ENCODE peak calls at places on chromosomes 2 and 18, in six cellular contexts. One of them, this sample, is unnamed.

GRCh38 chr2:206982360-206982759 is 43.0 kb downstream of the CPO start:
- DNase-seq in K562: no peak
- DNase-seq in A549: no peak
- DNase-seq in endothelial cell of umbilical vein: no peak
- DNase-seq in WTC11: no peak
- DNase-seq in H1: no peak
- DNase-seq in this sample: no peak

GRCh38 chr2:10057231-10058107 is 14.1 kb downstream of the KLF11 start:
- DNase-seq in WTC11: peak
- DNase-seq in A549: no peak
- DNase-seq in K562: peak
- DNase-seq in H1: peak
- DNase-seq in endothelial cell of umbilical vein: peak
- DNase-seq in this sample: peak

GRCh38 chr2:109195193-109196045 is 66.4 kb downstream of the SH3RF3 start:
- DNase-seq in H1: no peak
- DNase-seq in K562: no peak
- DNase-seq in A549: no peak
- DNase-seq in WTC11: no peak
- DNase-seq in endothelial cell of umbilical vein: no peak
- DNase-seq in this sample: no peak

GRCh38 chr2:174106736-174107135 is 141.6 kb upstream of the SP3 start:
- DNase-seq in H1: no peak
- DNase-seq in WTC11: no peak
- DNase-seq in K562: no peak
- DNase-seq in A549: no peak
- DNase-seq in endothelial cell of umbilical vein: no peak
- DNase-seq in this sample: no peak

GRCh38 chr2:103363639-103364038 is 601.8 kb downstream of the TMEM182 start:
- DNase-seq in WTC11: no peak
- DNase-seq in endothelial cell of umbilical vein: no peak
- DNase-seq in K562: no peak
- DNase-seq in H1: no peak
- DNase-seq in A549: no peak
- DNase-seq in this sample: no peak

GRCh38 chr18:79927597-79928562 is 23.6 kb downstream of the SLC66A2 start:
- DNase-seq in endothelial cell of umbilical vein: no peak
- DNase-seq in H1: peak
- DNase-seq in A549: no peak
- DNase-seq in WTC11: peak
- DNase-seq in K562: no peak
- DNase-seq in this sample: no peak

GRCh38 chr2:50547521-50547920 is 484.4 kb downstream of the NRXN1 start:
- DNase-seq in A549: no peak
- DNase-seq in H1: no peak
- DNase-seq in WTC11: no peak
- DNase-seq in K562: no peak
- DNase-seq in endothelial cell of umbilical vein: no peak
- DNase-seq in this sample: no peak

GRCh38 chr18:28002841-28003240 is 174.1 kb downstream of the CDH2 start:
- DNase-seq in endothelial cell of umbilical vein: no peak
- DNase-seq in H1: no peak
- DNase-seq in K562: no peak
- DNase-seq in A549: no peak
- DNase-seq in WTC11: no peak
- DNase-seq in this sample: no peak

GRCh38 chr2:169968767-169969166 is 141.5 kb downstream of the UBR3 start:
- DNase-seq in A549: no peak
- DNase-seq in WTC11: no peak
- DNase-seq in K562: no peak
- DNase-seq in endothelial cell of umbilical vein: peak
- DNase-seq in H1: no peak
- DNase-seq in this sample: no peak

GRCh38 chr2:37425408-37425807 is 81.0 kb downstream of the QPCT start:
- DNase-seq in endothelial cell of umbilical vein: no peak
- DNase-seq in WTC11: no peak
- DNase-seq in K562: no peak
- DNase-seq in H1: no peak
- DNase-seq in A549: no peak
- DNase-seq in this sample: no peak

GRCh38 chr2:98293931-98294687 is 52.1 kb upstream of the CNGA3 start:
- DNase-seq in endothelial cell of umbilical vein: peak
- DNase-seq in K562: no peak
- DNase-seq in A549: no peak
- DNase-seq in WTC11: no peak
- DNase-seq in H1: no peak
- DNase-seq in this sample: no peak

GRCh38 chr2:156602552-156602933 is 166.4 kb downstream of the GPD2 start:
- DNase-seq in WTC11: no peak
- DNase-seq in K562: no peak
- DNase-seq in H1: no peak
- DNase-seq in endothelial cell of umbilical vein: no peak
- DNase-seq in A549: no peak
- DNase-seq in this sample: no peak

GRCh38 chr2:156598563-156598962 is 162.4 kb downstream of the GPD2 start:
- DNase-seq in H1: no peak
- DNase-seq in WTC11: no peak
- DNase-seq in K562: no peak
- DNase-seq in A549: no peak
- DNase-seq in endothelial cell of umbilical vein: no peak
- DNase-seq in this sample: no peak

DNA sequence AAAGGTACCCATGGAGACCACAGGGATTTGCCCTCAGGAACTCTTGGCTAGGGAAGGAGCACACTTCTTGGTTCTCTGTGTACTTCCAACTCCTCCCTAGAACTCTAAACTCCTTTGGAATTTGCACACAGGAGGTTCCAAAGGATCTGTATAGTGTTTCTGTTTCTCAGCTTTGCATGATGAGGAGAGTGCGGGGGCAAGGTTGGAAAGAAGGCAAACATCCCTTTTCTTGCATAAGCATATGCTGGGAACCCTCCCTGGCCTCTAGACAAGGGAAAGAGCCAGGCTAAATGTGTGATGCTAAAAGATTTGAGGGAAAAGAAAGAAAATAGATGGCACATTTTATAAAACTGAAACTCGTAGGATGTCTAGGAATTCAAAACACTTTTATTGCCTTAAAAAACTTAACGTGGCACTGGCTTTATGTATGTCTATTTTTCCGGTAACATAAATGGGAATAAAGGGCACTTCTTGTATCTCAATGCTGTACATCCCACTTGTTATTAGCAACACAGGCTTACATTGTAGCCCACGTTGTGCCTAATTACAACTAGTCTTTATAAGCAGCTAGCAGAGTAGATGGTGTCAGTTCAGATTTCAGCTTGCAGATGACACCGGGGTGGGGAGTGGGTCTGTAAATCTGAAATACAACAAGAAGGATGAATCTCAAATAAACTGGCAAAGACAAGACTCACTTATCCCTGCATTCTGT is 165.8 kb downstream of the GPD2 start:
- DNase-seq in A549: no peak
- DNase-seq in endothelial cell of umbilical vein: no peak
- DNase-seq in WTC11: no peak
- DNase-seq in H1: no peak
- DNase-seq in K562: no peak
- DNase-seq in this sample: no peak
- TF ChIP-seq JUN in A549: no peak
- TF ChIP-seq JUN in endothelial cell of umbilical vein: no peak
- TF ChIP-seq JUN in WTC11: no peak
- TF ChIP-seq JUN in H1: no peak
- TF ChIP-seq JUN in K562: no peak
- TF ChIP-seq JUN in this sample: no peak

DNA sequence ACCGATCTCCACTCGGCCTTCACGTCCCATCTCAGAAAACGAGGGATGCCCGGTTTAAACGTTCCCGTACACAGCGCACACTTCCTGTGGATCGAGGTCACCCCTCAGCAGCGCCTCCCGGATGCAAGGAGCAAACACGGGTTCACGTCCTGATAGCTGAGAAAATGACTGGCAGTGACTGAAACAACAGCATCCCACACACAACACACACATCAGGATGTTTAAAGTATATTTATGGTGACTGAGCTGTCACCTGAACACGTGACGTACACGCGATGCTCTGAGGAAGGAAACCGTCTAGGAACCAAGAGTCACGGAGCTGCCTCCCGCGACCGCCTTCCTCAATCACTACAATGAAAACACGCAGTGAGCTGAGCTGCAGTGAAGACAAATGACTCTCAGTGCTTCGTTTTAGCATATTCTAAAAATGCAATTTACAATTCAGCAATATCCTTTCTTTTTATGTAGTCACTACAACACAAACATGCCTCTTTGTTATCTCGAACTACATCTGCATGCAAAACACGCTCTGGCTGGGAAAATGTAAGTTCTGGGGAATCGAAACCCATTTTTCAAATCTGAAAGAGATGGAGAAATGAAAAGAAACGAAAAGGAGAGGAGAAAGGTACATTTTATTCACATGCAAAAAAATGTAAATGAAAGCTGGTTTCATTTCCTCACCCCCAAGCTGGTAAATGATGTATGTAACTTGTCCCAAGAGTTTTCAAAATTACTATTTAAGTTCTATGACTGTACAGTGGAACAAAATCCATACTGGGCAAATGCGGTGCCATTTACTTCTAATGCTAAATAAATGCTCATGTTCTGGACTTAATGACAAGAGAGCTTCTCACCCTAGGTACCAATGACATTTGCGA is 19.8 kb downstream of the HDAC4 start:
- DNase-seq in H1: no peak
- DNase-seq in A549: no peak
- DNase-seq in WTC11: no peak
- DNase-seq in K562: no peak
- DNase-seq in endothelial cell of umbilical vein: peak
- DNase-seq in this sample: no peak
- TF ChIP-seq JUN in H1: no peak
- TF ChIP-seq JUN in A549: no peak
- TF ChIP-seq JUN in WTC11: no peak
- TF ChIP-seq JUN in K562: no peak
- TF ChIP-seq JUN in endothelial cell of umbilical vein: peak
- TF ChIP-seq JUN in this sample: no peak

DNA sequence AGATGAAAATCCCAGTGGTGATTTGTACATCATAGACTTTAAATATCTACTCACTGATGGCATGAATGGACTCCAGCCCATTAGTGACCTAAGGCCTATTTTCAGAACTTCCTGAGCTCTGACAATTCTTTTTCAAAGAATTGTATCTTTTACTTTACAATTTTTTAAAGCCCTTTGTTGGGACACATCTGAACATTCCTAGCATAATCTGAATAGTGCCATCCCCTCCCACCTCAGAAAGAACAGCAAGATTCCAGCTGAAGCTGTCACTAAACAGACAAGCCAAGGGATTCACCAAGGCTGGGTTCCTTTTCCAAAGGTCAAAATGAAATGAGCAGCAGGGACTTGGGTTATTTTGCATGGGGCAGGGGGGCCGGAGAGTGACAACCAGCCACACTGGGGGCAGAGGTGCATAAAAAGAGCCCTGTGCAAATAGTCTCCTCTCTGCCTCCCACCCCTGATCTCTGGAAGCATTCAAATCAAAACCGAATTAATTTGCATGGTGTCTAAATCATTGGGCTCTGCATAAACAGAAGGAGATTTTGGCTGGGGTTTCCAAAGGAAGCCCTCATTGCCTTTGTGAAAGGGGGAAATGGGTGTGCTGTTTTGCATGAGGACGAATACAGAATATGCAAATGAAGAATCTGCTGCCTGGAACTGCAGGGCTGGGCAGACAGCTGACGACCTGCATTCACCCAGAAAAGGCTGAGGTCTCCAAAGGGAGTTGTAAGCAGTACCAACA is 17.2 kb downstream of the EPHA4 start:
- DNase-seq in endothelial cell of umbilical vein: no peak
- DNase-seq in A549: no peak
- DNase-seq in K562: no peak
- DNase-seq in H1: no peak
- DNase-seq in WTC11: peak
- DNase-seq in this sample: no peak
- TF ChIP-seq JUN in endothelial cell of umbilical vein: no peak
- TF ChIP-seq JUN in A549: no peak
- TF ChIP-seq JUN in K562: no peak
- TF ChIP-seq JUN in H1: no peak
- TF ChIP-seq JUN in WTC11: no peak
- TF ChIP-seq JUN in this sample: no peak

DNA sequence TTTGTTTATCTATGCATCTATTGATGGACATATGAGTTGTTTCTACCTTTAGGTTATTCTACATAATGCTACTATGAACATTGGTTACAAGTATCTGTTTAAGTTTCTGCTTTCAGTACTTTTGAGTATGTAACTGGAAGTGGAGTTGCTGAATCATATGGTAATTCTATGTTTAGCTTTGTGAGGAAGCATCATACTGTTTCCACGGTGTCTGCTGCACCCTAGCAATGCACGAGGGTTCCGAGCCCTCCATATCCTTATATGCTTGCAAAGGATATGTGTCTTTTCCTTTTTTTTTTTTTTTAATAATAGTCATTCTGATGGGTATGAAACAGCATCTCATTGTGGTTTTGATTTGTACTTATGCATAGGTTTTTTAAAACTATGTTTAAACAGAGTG is 83.7 kb downstream of the FMNL2 start:
- DNase-seq in K562: no peak
- DNase-seq in A549: no peak
- DNase-seq in H1: no peak
- DNase-seq in endothelial cell of umbilical vein: peak
- DNase-seq in WTC11: no peak
- DNase-seq in this sample: no peak
- TF ChIP-seq JUN in K562: no peak
- TF ChIP-seq JUN in A549: no peak
- TF ChIP-seq JUN in H1: no peak
- TF ChIP-seq JUN in endothelial cell of umbilical vein: no peak
- TF ChIP-seq JUN in WTC11: no peak
- TF ChIP-seq JUN in this sample: no peak

DNA sequence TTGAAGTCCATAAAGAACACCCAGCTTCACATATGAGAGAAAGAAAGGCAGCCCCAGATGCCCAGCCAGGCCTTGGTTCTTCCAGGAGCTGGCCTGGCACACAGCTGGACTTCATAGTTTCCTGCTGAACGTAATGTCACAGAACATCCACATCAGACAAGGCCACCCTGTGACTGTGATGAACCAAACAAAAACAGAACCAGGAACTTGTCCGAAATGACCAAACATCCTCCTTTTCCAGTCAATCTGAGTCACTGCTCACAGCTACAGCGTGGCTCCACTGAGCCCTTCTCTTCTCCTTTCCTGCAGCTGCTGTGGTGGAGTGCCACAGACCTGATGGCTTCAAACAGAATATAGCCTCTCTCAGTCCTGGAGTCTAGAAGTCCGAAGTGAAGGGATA is 45.4 kb upstream of the PAPOLG start:
- DNase-seq in H1: no peak
- DNase-seq in endothelial cell of umbilical vein: peak
- DNase-seq in A549: no peak
- DNase-seq in WTC11: no peak
- DNase-seq in K562: no peak
- DNase-seq in this sample: no peak
- TF ChIP-seq JUN in H1: no peak
- TF ChIP-seq JUN in endothelial cell of umbilical vein: no peak
- TF ChIP-seq JUN in A549: no peak
- TF ChIP-seq JUN in WTC11: no peak
- TF ChIP-seq JUN in K562: no peak
- TF ChIP-seq JUN in this sample: no peak

GRCh38 chr2:239758325-239758877 is 266.7 kb downstream of the NDUFA10 start:
- DNase-seq in A549: peak
- DNase-seq in WTC11: no peak
- DNase-seq in H1: no peak
- DNase-seq in K562: no peak
- DNase-seq in endothelial cell of umbilical vein: no peak
- DNase-seq in this sample: no peak
- TF ChIP-seq JUN in A549: no peak
- TF ChIP-seq JUN in WTC11: no peak
- TF ChIP-seq JUN in H1: no peak
- TF ChIP-seq JUN in K562: no peak
- TF ChIP-seq JUN in endothelial cell of umbilical vein: no peak
- TF ChIP-seq JUN in this sample: no peak